ENCODE peak calls at places on chromosome 4, in eight cellular contexts. V, X, W, J, T, E, M and L are unnamed samples.

GRCh38 chr4:56099378-56099786 is 150.6 kb downstream of the CEP135 start:
- DNase-seq in X (no peak), M (no peak), T (no peak), E (no peak), J (no peak), W (no peak), V (no peak), L (no peak)

GRCh38 chr4:166737430-166737829 is 496.9 kb downstream of the SPOCK3 start:
- DNase-seq in X (no peak), W (no peak), E (no peak), T (no peak), V (no peak), M (no peak), J (no peak), L (no peak)

GRCh38 chr4:154999950-155000578 is 208.4 kb upstream of the NPY2R start:
- DNase-seq in V (no peak), J (no peak), M (no peak), T (no peak), X (no peak), W (no peak), E (no peak), L (no peak)

GRCh38 chr4:153238146-153238919 is 34.1 kb downstream of the TRIM2 start:
- DNase-seq in V (no peak), X (no peak), W (no peak), T (no peak), E (no peak), J (no peak), M (no peak), L (no peak)

GRCh38 chr4:74874785-74875367 is 58.0 kb upstream of the PARM1 start:
- DNase-seq in V (peak; percentile 77), X (peak; percentile 26), W (peak; percentile 83), T (peak; percentile 14), M (peak; percentile 59), E (no peak), J (no peak), L (peak; percentile 56)

GRCh38 chr4:56371426-56372220 is 15.7 kb downstream of the AASDH start:
- DNase-seq in W (no peak), J (no peak), T (no peak), X (no peak), E (no peak), V (no peak), M (no peak), L (no peak)

GRCh38 chr4:106986486-106986885 is 49.6 kb downstream of the DKK2 start:
- DNase-seq in X (no peak), W (peak; percentile 79), J (no peak), T (no peak), V (no peak), E (no peak), M (no peak), L (peak; percentile 3)

GRCh38 chr4:145635117-145635516 is 15.9 kb downstream of the MMAA start:
- DNase-seq in T (no peak), J (no peak), E (no peak), V (no peak), W (no peak), M (no peak), X (no peak), L (no peak)

GRCh38 chr4:16001484-16001858 is 38.5 kb upstream of the FGFBP2 start:
- DNase-seq in T (peak; percentile 41), X (peak; percentile 48), M (peak; percentile 49), V (peak; percentile 75), W (peak; percentile 64), J (peak; percentile 70), E (peak; percentile 38), L (peak; percentile 71)

GRCh38 chr4:151304755-151305154 is 20.6 kb downstream of the SH3D19 start:
- DNase-seq in X (no peak), W (no peak), V (no peak), J (no peak), E (no peak), T (no peak), M (no peak), L (peak; percentile 52)

GRCh38 chr4:54277691-54278090 is 48.6 kb downstream of the PDGFRA start:
- DNase-seq in M (no peak), X (no peak), J (no peak), E (no peak), W (peak; percentile 64), T (no peak), V (no peak), L (no peak)

GRCh38 chr4:165472943-165473676 is 94.3 kb downstream of the CPE start:
- DNase-seq in J (no peak), V (peak; percentile 7), E (no peak), W (no peak), X (no peak), T (no peak), M (no peak), L (no peak)

GRCh38 chr4:61520688-61521160 is 320.6 kb downstream of the ADGRL3 start:
- DNase-seq in E (no peak), W (no peak), T (no peak), X (no peak), J (no peak), M (no peak), V (no peak), L (no peak)

GRCh38 chr4:119490335-119490734 is 138.3 kb downstream of the PDE5A start:
- DNase-seq in T (no peak), W (peak; percentile 11), E (no peak), V (peak; percentile 32), X (no peak), J (no peak), M (no peak), L (peak; percentile 30)

GRCh38 chr4:112532267-112532666 is 16.3 kb upstream of the NEUROG2 start:
- DNase-seq in W (peak; percentile 37), T (no peak), V (no peak), X (no peak), M (no peak), E (no peak), J (no peak), L (no peak)

GRCh38 chr4:151359576-151359975 is 34.2 kb upstream of the SH3D19 start:
- DNase-seq in M (peak; percentile 75), J (no peak), V (no peak), W (no peak), X (no peak), T (no peak), E (no peak), L (no peak)

GRCh38 chr4:110636231-110636676 is 13.4 kb upstream of the PITX2 start:
- DNase-seq in E (no peak), W (no peak), J (no peak), V (no peak), X (no peak), M (no peak), T (no peak), L (no peak)

GRCh38 chr4:56742080-56742871 is 61.2 kb upstream of the HOPX start:
- DNase-seq in W (peak; percentile 48), V (no peak), T (no peak), J (no peak), X (no peak), E (no peak), M (no peak), L (no peak)

GRCh38 chr4:168514249-168514852 is 17.5 kb downstream of the PALLD start:
- DNase-seq in W (peak; percentile 39), T (peak; percentile 9), M (no peak), X (no peak), E (no peak), V (peak; percentile 38), J (no peak), L (peak; percentile 34)

GRCh38 chr4:26022346-26022891 is 108.4 kb downstream of the SMIM20 start:
- DNase-seq in W (peak; percentile 57), T (no peak), X (no peak), V (no peak), J (peak; percentile 65), E (peak; percentile 38), M (no peak), L (no peak)
- H3K4me3 ChIP-seq in W (no peak overlapping the region), T (no peak overlapping the region), X (no peak overlapping the region), V (no peak overlapping the region), J (no peak overlapping the region), E (no peak overlapping the region), M (no peak overlapping the region), L (no peak overlapping the region)

DNA sequence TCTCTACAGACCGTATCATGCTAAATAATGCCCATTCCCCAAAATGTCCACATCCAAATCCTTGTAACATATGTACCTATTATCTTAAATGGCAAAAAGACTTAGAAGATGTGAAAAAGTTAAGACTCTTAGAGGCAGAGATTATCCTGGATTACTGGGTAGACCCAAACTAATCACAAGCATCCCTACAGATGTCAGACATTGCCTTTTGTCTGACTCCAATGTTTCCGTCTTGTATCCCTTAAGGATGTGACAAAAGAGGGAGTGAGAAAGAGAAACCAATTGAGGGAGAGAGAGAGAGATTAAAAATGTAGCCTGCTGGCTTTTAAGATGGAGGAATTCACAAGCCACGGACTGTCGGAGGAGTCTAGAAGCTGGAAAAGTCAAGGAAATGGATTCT is 401.9 kb upstream of the FSTL5 start:
- DNase-seq in V (no peak), T (no peak), W (no peak), J (no peak), E (no peak), M (no peak), X (no peak), L (no peak)
- H3K4me3 ChIP-seq in V (no peak overlapping the region), T (no peak overlapping the region), W (no peak overlapping the region), J (no peak overlapping the region), E (no peak overlapping the region), M (no peak overlapping the region), X (no peak overlapping the region), L (no peak overlapping the region)

GRCh38 chr4:3121110-3121509 is 46.6 kb downstream of the HTT start:
- DNase-seq in X (no peak), V (no peak), M (no peak), J (no peak), T (no peak), E (no peak), W (no peak), L (no peak)

GRCh38 chr4:3124070-3124767 is 49.7 kb downstream of the HTT start:
- DNase-seq in V (no peak), E (no peak), T (no peak), W (no peak), M (no peak), J (no peak), X (no peak), L (no peak)

GRCh38 chr4:3121596-3121995 is 47.1 kb downstream of the HTT start:
- DNase-seq in J (no peak), M (no peak), V (no peak), W (no peak), X (no peak), E (no peak), T (no peak), L (no peak)

GRCh38 chr4:3123201-3123671 is 48.8 kb downstream of the HTT start:
- DNase-seq in T (no peak), X (no peak), V (no peak), E (no peak), J (no peak), W (peak; percentile 58), M (no peak), L (no peak)

DNA sequence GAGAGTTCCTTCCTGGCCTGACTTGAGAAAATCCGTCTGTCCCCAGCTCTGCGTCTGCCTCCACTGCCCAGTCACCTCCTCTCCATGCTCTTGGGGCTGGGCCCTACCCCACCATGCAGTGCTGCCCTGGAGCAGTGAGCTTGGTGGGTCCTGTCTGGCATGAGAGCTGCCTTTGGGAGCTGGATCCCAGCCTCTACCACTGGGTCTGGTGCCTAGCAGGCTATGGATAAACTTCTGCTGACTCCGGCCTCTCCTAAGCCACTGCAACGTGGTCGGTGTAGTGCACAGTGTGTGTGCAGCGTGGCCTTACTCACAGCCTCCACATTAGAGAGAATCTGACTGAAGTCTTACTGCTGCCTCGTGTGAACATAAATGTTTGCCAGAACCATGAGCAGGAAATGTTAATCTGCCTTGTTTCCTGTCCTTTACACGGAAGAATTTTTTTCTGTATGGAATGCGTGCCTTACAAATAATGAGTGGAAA is 47.6 kb downstream of the HTT start:
- DNase-seq in E (no peak), W (peak; percentile 70), J (no peak), T (no peak), X (no peak), V (no peak), M (no peak), L (no peak)
- H3K4me3 ChIP-seq in E (no peak overlapping the region), W (no peak overlapping the region), J (no peak overlapping the region), T (no peak overlapping the region), X (no peak overlapping the region), V (no peak overlapping the region), M (no peak overlapping the region), L (no peak overlapping the region)

GRCh38 chr4:134327274-134328122 is 125.9 kb upstream of the PABPC4L start:
- DNase-seq in E (no peak), V (no peak), J (no peak), T (no peak), X (no peak), M (no peak), W (no peak), L (no peak)
- H3K4me3 ChIP-seq in E (no peak overlapping the region), V (no peak overlapping the region), J (no peak overlapping the region), T (no peak overlapping the region), X (no peak overlapping the region), M (no peak overlapping the region), W (no peak overlapping the region), L (no peak overlapping the region)